ENCODE peak calls at places on chromosomes 16 and 17, in eight cellular contexts. One of them, this sample, is unnamed.

GRCh38 chr17:9115446-9116265 is 94.3 kb downstream of the NTN1 start:
- DNase-seq in stimulated activated CD4-positive, alpha-beta T cell treated with anti-CD3 and anti-CD28 coated beads, Interleukin-1b, Interleukin-23, amount 100 ng/mL, for 24 hours: peak
- DNase-seq in NCI-H1417: no peak
- DNase-seq in astrocyte of the hippocampus: peak
- DNase-seq in choroid plexus epithelial cell: peak
- DNase-seq in amygdala: no peak
- DNase-seq in lower leg skin: peak
- DNase-seq in stimulated activated CD8-positive, alpha-beta memory T cell treated with anti-CD3 and anti-CD28 coated beads, Interleukin-12 subunit alpha, Interleukin-12 subunit beta, amount 100 ng/mL, for 4 hours: peak
- DNase-seq in this sample: no peak

GRCh38 chr17:19747829-19748806 is at the start of gene ALDH3A1:
- DNase-seq in stimulated activated CD4-positive, alpha-beta T cell treated with anti-CD3 and anti-CD28 coated beads, Interleukin-1b, Interleukin-23, amount 100 ng/mL, for 24 hours: no peak
- DNase-seq in NCI-H1417: no peak
- DNase-seq in astrocyte of the hippocampus: peak
- DNase-seq in choroid plexus epithelial cell: no peak
- DNase-seq in amygdala: no peak
- DNase-seq in lower leg skin: no peak
- DNase-seq in stimulated activated CD8-positive, alpha-beta memory T cell treated with anti-CD3 and anti-CD28 coated beads, Interleukin-12 subunit alpha, Interleukin-12 subunit beta, amount 100 ng/mL, for 4 hours: no peak
- DNase-seq in this sample: no peak

GRCh38 chr17:17750881-17751280 is 69.6 kb downstream of the RAI1 start:
- DNase-seq in stimulated activated CD4-positive, alpha-beta T cell treated with anti-CD3 and anti-CD28 coated beads, Interleukin-1b, Interleukin-23, amount 100 ng/mL, for 24 hours: no peak
- DNase-seq in NCI-H1417: no peak
- DNase-seq in astrocyte of the hippocampus: no peak
- DNase-seq in choroid plexus epithelial cell: no peak
- DNase-seq in amygdala: no peak
- DNase-seq in lower leg skin: no peak
- DNase-seq in stimulated activated CD8-positive, alpha-beta memory T cell treated with anti-CD3 and anti-CD28 coated beads, Interleukin-12 subunit alpha, Interleukin-12 subunit beta, amount 100 ng/mL, for 4 hours: no peak
- DNase-seq in this sample: no peak

GRCh38 chr17:56213031-56213430 is 59.8 kb downstream of the ANKFN1 start:
- DNase-seq in stimulated activated CD4-positive, alpha-beta T cell treated with anti-CD3 and anti-CD28 coated beads, Interleukin-1b, Interleukin-23, amount 100 ng/mL, for 24 hours: no peak
- DNase-seq in NCI-H1417: no peak
- DNase-seq in astrocyte of the hippocampus: peak
- DNase-seq in choroid plexus epithelial cell: no peak
- DNase-seq in amygdala: no peak
- DNase-seq in lower leg skin: no peak
- DNase-seq in stimulated activated CD8-positive, alpha-beta memory T cell treated with anti-CD3 and anti-CD28 coated beads, Interleukin-12 subunit alpha, Interleukin-12 subunit beta, amount 100 ng/mL, for 4 hours: no peak
- DNase-seq in this sample: no peak

GRCh38 chr16:85479972-85480726 is 133.0 kb upstream of the GSE1 start:
- DNase-seq in stimulated activated CD4-positive, alpha-beta T cell treated with anti-CD3 and anti-CD28 coated beads, Interleukin-1b, Interleukin-23, amount 100 ng/mL, for 24 hours: no peak
- DNase-seq in NCI-H1417: peak
- DNase-seq in astrocyte of the hippocampus: no peak
- DNase-seq in choroid plexus epithelial cell: no peak
- DNase-seq in amygdala: no peak
- DNase-seq in lower leg skin: no peak
- DNase-seq in stimulated activated CD8-positive, alpha-beta memory T cell treated with anti-CD3 and anti-CD28 coated beads, Interleukin-12 subunit alpha, Interleukin-12 subunit beta, amount 100 ng/mL, for 4 hours: no peak
- DNase-seq in this sample: no peak

GRCh38 chr17:75641343-75641742 is 8.1 kb downstream of the SMIM5 start:
- DNase-seq in stimulated activated CD4-positive, alpha-beta T cell treated with anti-CD3 and anti-CD28 coated beads, Interleukin-1b, Interleukin-23, amount 100 ng/mL, for 24 hours: no peak
- DNase-seq in NCI-H1417: no peak
- DNase-seq in astrocyte of the hippocampus: peak
- DNase-seq in choroid plexus epithelial cell: no peak
- DNase-seq in amygdala: no peak
- DNase-seq in lower leg skin: no peak
- DNase-seq in stimulated activated CD8-positive, alpha-beta memory T cell treated with anti-CD3 and anti-CD28 coated beads, Interleukin-12 subunit alpha, Interleukin-12 subunit beta, amount 100 ng/mL, for 4 hours: no peak
- DNase-seq in this sample: no peak

GRCh38 chr17:73757324-73757942 is 113.2 kb upstream of the SDK2 start:
- DNase-seq in stimulated activated CD4-positive, alpha-beta T cell treated with anti-CD3 and anti-CD28 coated beads, Interleukin-1b, Interleukin-23, amount 100 ng/mL, for 24 hours: no peak
- DNase-seq in NCI-H1417: peak
- DNase-seq in astrocyte of the hippocampus: no peak
- DNase-seq in choroid plexus epithelial cell: no peak
- DNase-seq in amygdala: no peak
- DNase-seq in lower leg skin: no peak
- DNase-seq in stimulated activated CD8-positive, alpha-beta memory T cell treated with anti-CD3 and anti-CD28 coated beads, Interleukin-12 subunit alpha, Interleukin-12 subunit beta, amount 100 ng/mL, for 4 hours: no peak
- DNase-seq in this sample: no peak

GRCh38 chr17:50412188-50412732 is 13.8 kb upstream of the ACSF2 start:
- DNase-seq in stimulated activated CD4-positive, alpha-beta T cell treated with anti-CD3 and anti-CD28 coated beads, Interleukin-1b, Interleukin-23, amount 100 ng/mL, for 24 hours: no peak
- DNase-seq in NCI-H1417: no peak
- DNase-seq in astrocyte of the hippocampus: no peak
- DNase-seq in choroid plexus epithelial cell: no peak
- DNase-seq in amygdala: no peak
- DNase-seq in lower leg skin: no peak
- DNase-seq in stimulated activated CD8-positive, alpha-beta memory T cell treated with anti-CD3 and anti-CD28 coated beads, Interleukin-12 subunit alpha, Interleukin-12 subunit beta, amount 100 ng/mL, for 4 hours: no peak
- DNase-seq in this sample: no peak

GRCh38 chr16:80997139-80997798 is 9.4 kb downstream of the CMC2 start:
- DNase-seq in stimulated activated CD4-positive, alpha-beta T cell treated with anti-CD3 and anti-CD28 coated beads, Interleukin-1b, Interleukin-23, amount 100 ng/mL, for 24 hours: no peak
- DNase-seq in NCI-H1417: no peak
- DNase-seq in astrocyte of the hippocampus: no peak
- DNase-seq in choroid plexus epithelial cell: peak
- DNase-seq in amygdala: no peak
- DNase-seq in lower leg skin: no peak
- DNase-seq in stimulated activated CD8-positive, alpha-beta memory T cell treated with anti-CD3 and anti-CD28 coated beads, Interleukin-12 subunit alpha, Interleukin-12 subunit beta, amount 100 ng/mL, for 4 hours: no peak
- DNase-seq in this sample: no peak

GRCh38 chr16:88772871-88773811 is 11.9 kb downstream of the PIEZO1 start:
- DNase-seq in stimulated activated CD4-positive, alpha-beta T cell treated with anti-CD3 and anti-CD28 coated beads, Interleukin-1b, Interleukin-23, amount 100 ng/mL, for 24 hours: no peak
- DNase-seq in NCI-H1417: peak
- DNase-seq in astrocyte of the hippocampus: peak
- DNase-seq in choroid plexus epithelial cell: peak
- DNase-seq in amygdala: no peak
- DNase-seq in lower leg skin: peak
- DNase-seq in stimulated activated CD8-positive, alpha-beta memory T cell treated with anti-CD3 and anti-CD28 coated beads, Interleukin-12 subunit alpha, Interleukin-12 subunit beta, amount 100 ng/mL, for 4 hours: no peak
- DNase-seq in this sample: no peak

GRCh38 chr17:18066866-18067265 is 20.9 kb upstream of the DRG2 start:
- DNase-seq in stimulated activated CD4-positive, alpha-beta T cell treated with anti-CD3 and anti-CD28 coated beads, Interleukin-1b, Interleukin-23, amount 100 ng/mL, for 24 hours: no peak
- DNase-seq in NCI-H1417: no peak
- DNase-seq in astrocyte of the hippocampus: no peak
- DNase-seq in choroid plexus epithelial cell: no peak
- DNase-seq in amygdala: no peak
- DNase-seq in lower leg skin: no peak
- DNase-seq in stimulated activated CD8-positive, alpha-beta memory T cell treated with anti-CD3 and anti-CD28 coated beads, Interleukin-12 subunit alpha, Interleukin-12 subunit beta, amount 100 ng/mL, for 4 hours: no peak
- DNase-seq in this sample: no peak

GRCh38 chr16:593406-593805 is 3.5 kb downstream of the RAB40C start:
- DNase-seq in stimulated activated CD4-positive, alpha-beta T cell treated with anti-CD3 and anti-CD28 coated beads, Interleukin-1b, Interleukin-23, amount 100 ng/mL, for 24 hours: no peak
- DNase-seq in NCI-H1417: peak
- DNase-seq in astrocyte of the hippocampus: no peak
- DNase-seq in choroid plexus epithelial cell: no peak
- DNase-seq in amygdala: no peak
- DNase-seq in lower leg skin: no peak
- DNase-seq in stimulated activated CD8-positive, alpha-beta memory T cell treated with anti-CD3 and anti-CD28 coated beads, Interleukin-12 subunit alpha, Interleukin-12 subunit beta, amount 100 ng/mL, for 4 hours: no peak
- DNase-seq in this sample: peak

GRCh38 chr17:82098169-82098938 is at the start of gene FASN:
- DNase-seq in stimulated activated CD4-positive, alpha-beta T cell treated with anti-CD3 and anti-CD28 coated beads, Interleukin-1b, Interleukin-23, amount 100 ng/mL, for 24 hours: peak
- DNase-seq in NCI-H1417: peak
- DNase-seq in astrocyte of the hippocampus: peak
- DNase-seq in choroid plexus epithelial cell: peak
- DNase-seq in amygdala: peak
- DNase-seq in lower leg skin: peak
- DNase-seq in stimulated activated CD8-positive, alpha-beta memory T cell treated with anti-CD3 and anti-CD28 coated beads, Interleukin-12 subunit alpha, Interleukin-12 subunit beta, amount 100 ng/mL, for 4 hours: peak
- DNase-seq in this sample: peak

GRCh38 chr16:84199861-84200260 is 8.9 kb downstream of the ADAD2 start:
- DNase-seq in stimulated activated CD4-positive, alpha-beta T cell treated with anti-CD3 and anti-CD28 coated beads, Interleukin-1b, Interleukin-23, amount 100 ng/mL, for 24 hours: no peak
- DNase-seq in NCI-H1417: no peak
- DNase-seq in astrocyte of the hippocampus: no peak
- DNase-seq in choroid plexus epithelial cell: no peak
- DNase-seq in amygdala: no peak
- DNase-seq in lower leg skin: peak
- DNase-seq in stimulated activated CD8-positive, alpha-beta memory T cell treated with anti-CD3 and anti-CD28 coated beads, Interleukin-12 subunit alpha, Interleukin-12 subunit beta, amount 100 ng/mL, for 4 hours: no peak
- DNase-seq in this sample: no peak

This sample was measured in lung.